ENCODE peak calls at places on chromosomes 13 and 19, in five cellular contexts. Z is WTC11, Y is ovary, K is GM06990, D is H54. A is an unnamed sample.

GRCh38 chr19:51525731-51526130 is 5.7 kb downstream of the SIGLEC6 start:
- DNase-seq in Z (no peak), Y (no peak), K (no peak), D (no peak), A (no peak)

GRCh38 chr13:112781881-112782361 is 92.1 kb downstream of the ATP11A start:
- DNase-seq in Z (no peak), Y (no peak), K (no peak), D (no peak), A (no peak)

GRCh38 chr13:48574036-48574796 is 41.3 kb upstream of the RCBTB2 start:
- DNase-seq in Z (no peak), Y (no peak), K (no peak), D (no peak), A (no peak)

GRCh38 chr13:113207890-113208423 is 512 bp downstream of the PCID2 start:
- DNase-seq in Z (peak), Y (no peak), K (no peak), D (peak), A (no peak)

GRCh38 chr13:75372517-75372916 is 109.5 kb downstream of the TBC1D4 start:
- DNase-seq in Z (no peak), Y (no peak), K (no peak), D (no peak), A (no peak)

GRCh38 chr19:48633148-48634035 is 3.8 kb downstream of the DBP start:
- DNase-seq in Z (no peak), Y (no peak), K (no peak), D (no peak), A (no peak)

GRCh38 chr13:79837741-79838450 is 356.9 kb downstream of the NDFIP2 start:
- DNase-seq in Z (no peak), Y (no peak), K (no peak), D (peak), A (no peak)

GRCh38 chr13:80235131-80235530 is 105.8 kb downstream of the SPRY2 start:
- DNase-seq in Z (no peak), Y (no peak), K (no peak), D (no peak), A (no peak)

GRCh38 chr19:13398780-13399726 is 107.2 kb downstream of the CACNA1A start:
- DNase-seq in Z (no peak), Y (no peak), K (no peak), D (peak), A (no peak)

GRCh38 chr13:88602786-88603777 is 931.9 kb downstream of the SLITRK5 start:
- DNase-seq in Z (no peak), Y (no peak), K (no peak), D (no peak), A (no peak)

GRCh38 chr13:98909016-98909415 is 68.8 kb downstream of the DOCK9 start:
- DNase-seq in Z (no peak), Y (no peak), K (no peak), D (no peak), A (no peak)

GRCh38 chr13:81133066-81133465 is 792.1 kb upstream of the SPRY2 start:
- DNase-seq in Z (no peak), Y (no peak), K (no peak), D (no peak), A (no peak)

GRCh38 chr13:111202149-111202548 is 87.0 kb downstream of the ARHGEF7 start:
- DNase-seq in Z (no peak), Y (no peak), K (no peak), D (no peak), A (no peak)